ENCODE peak calls at places on chromosomes 11 and 22, in nine cellular contexts. W is A549, D is uterus, Q is ovary, P is heart left ventricle, Y is tibial nerve, S is body of pancreas, H is adrenal gland, K is stomach. M is an unnamed sample.

GRCh38 chr22:38338772-38339379 is 21.6 kb upstream of the CSNK1E start:
- DNase-seq in W (no peak), D (peak), Q (no peak), P (no peak), Y (no peak), S (peak), H (no peak), K (no peak), M (no peak)

GRCh38 chr11:126115253-126115540 is 52.5 kb upstream of the CDON start:
- DNase-seq in W (no peak), D (no peak), Q (no peak), P (peak), Y (peak), S (peak), H (no peak), K (peak), M (no peak)

GRCh38 chr11:61654397-61654829 is 25.8 kb upstream of the DAGLA start:
- DNase-seq in W (no peak), D (peak), Q (no peak), P (peak), Y (peak), S (peak), H (peak), K (no peak), M (no peak)

GRCh38 chr11:83449338-83449913 is 163.3 kb upstream of the CCDC90B start:
- DNase-seq in W (no peak), D (no peak), Q (no peak), P (no peak), Y (no peak), S (no peak), H (no peak), K (no peak), M (no peak)

GRCh38 chr11:2173150-2173693 is 1.6 kb upstream of the TH start:
- DNase-seq in W (no peak), D (no peak), Q (no peak), P (no peak), Y (no peak), S (no peak), H (no peak), K (no peak), M (no peak)

GRCh38 chr11:103079833-103080232 is 12.1 kb downstream of the DCUN1D5 start:
- DNase-seq in W (no peak), D (no peak), Q (no peak), P (no peak), Y (no peak), S (no peak), H (no peak), K (no peak), M (no peak)

GRCh38 chr11:23573430-23573829 is 713.2 kb upstream of the CCDC179 start:
- DNase-seq in W (no peak), D (no peak), Q (no peak), P (no peak), Y (no peak), S (no peak), H (no peak), K (no peak), M (no peak)

GRCh38 chr11:105862736-105863367 is 159.2 kb downstream of the MSANTD4 start:
- DNase-seq in W (no peak), D (no peak), Q (no peak), P (no peak), Y (no peak), S (no peak), H (no peak), K (no peak), M (no peak)

GRCh38 chr11:2517386-2518064 is 72.7 kb downstream of the KCNQ1 start:
- DNase-seq in W (no peak), D (peak), Q (peak), P (no peak), Y (peak), S (peak), H (peak), K (peak), M (peak)

GRCh38 chr22:18031670-18032454 is 7.5 kb upstream of the MICAL3 start:
- DNase-seq in W (peak), D (peak), Q (no peak), P (no peak), Y (no peak), S (peak), H (peak), K (no peak), M (no peak)

GRCh38 chr11:129368889-129369672 is 6.6 kb upstream of the BARX2 start:
- DNase-seq in W (no peak), D (no peak), Q (no peak), P (no peak), Y (no peak), S (no peak), H (no peak), K (peak), M (no peak)

GRCh38 chr11:2577071-2578005 is 122.5 kb downstream of the KCNQ1OT1 start:
- DNase-seq in W (no peak), D (peak), Q (peak), P (peak), Y (peak), S (peak), H (peak), K (no peak), M (peak)

GRCh38 chr11:92854952-92855351 is 114.5 kb upstream of the MTNR1B start:
- DNase-seq in W (no peak), D (no peak), Q (no peak), P (no peak), Y (no peak), S (no peak), H (no peak), K (no peak), M (no peak)

GRCh38 chr11:2531277-2531986 is 86.6 kb downstream of the KCNQ1 start:
- DNase-seq in W (peak), D (peak), Q (peak), P (peak), Y (peak), S (peak), H (peak), K (peak), M (peak)

GRCh38 chr11:74269161-74269809 is 42.2 kb downstream of the P4HA3 start:
- DNase-seq in W (no peak), D (no peak), Q (no peak), P (no peak), Y (no peak), S (no peak), H (no peak), K (no peak), M (no peak)

GRCh38 chr22:38312261-38312800 is 4.9 kb downstream of the CSNK1E start:
- DNase-seq in W (no peak), D (no peak), Q (no peak), P (no peak), Y (no peak), S (no peak), H (no peak), K (no peak), M (no peak)

GRCh38 chr22:19878461-19879247 is 24.0 kb upstream of the GNB1L start:
- DNase-seq in W (no peak), D (peak), Q (no peak), P (peak), Y (peak), S (peak), H (peak), K (no peak), M (peak)

GRCh38 chr11:776459-777287 is 614 bp downstream of the GATD1 start:
- DNase-seq in W (peak), D (no peak), Q (no peak), P (peak), Y (no peak), S (peak), H (peak), K (no peak), M (no peak)

GRCh38 chr11:62546937-62547625 is 475 bp upstream of the AHNAK start:
- DNase-seq in W (peak), D (peak), Q (no peak), P (no peak), Y (no peak), S (no peak), H (no peak), K (no peak), M (no peak)

GRCh38 chr11:113806403-113806802 is 26.8 kb downstream of the CLDN25 start:
- DNase-seq in W (peak), D (no peak), Q (no peak), P (no peak), Y (no peak), S (no peak), H (no peak), K (no peak), M (no peak)

GRCh38 chr22:46415816-46416536 is 80.5 kb downstream of the TRMU start:
- DNase-seq in W (no peak), D (no peak), Q (no peak), P (peak), Y (no peak), S (no peak), H (no peak), K (no peak), M (no peak)

GRCh38 chr22:17785185-17786184 is 11.2 kb upstream of the BID start:
- DNase-seq in W (peak), D (no peak), Q (no peak), P (peak), Y (no peak), S (peak), H (peak), K (peak), M (peak)

GRCh38 chr22:30040499-30041055 is 39.7 kb upstream of the HORMAD2 start:
- DNase-seq in W (no peak), D (no peak), Q (no peak), P (no peak), Y (no peak), S (no peak), H (no peak), K (no peak), M (no peak)

GRCh38 chr11:101045415-101045814 is 84.2 kb downstream of the PGR start:
- DNase-seq in W (no peak), D (no peak), Q (no peak), P (no peak), Y (no peak), S (no peak), H (no peak), K (no peak), M (no peak)

GRCh38 chr11:115348404-115348803 is 155.8 kb downstream of the CADM1 start:
- DNase-seq in W (no peak), D (no peak), Q (no peak), P (no peak), Y (no peak), S (no peak), H (no peak), K (no peak), M (no peak)

GRCh38 chr11:108654994-108655631 is 9.8 kb upstream of the DDX10 start:
- DNase-seq in W (peak), D (peak), Q (no peak), P (no peak), Y (no peak), S (peak), H (peak), K (peak), M (no peak)

GRCh38 chr11:63635762-63636465 is 21.7 kb upstream of the PLAAT3 start:
- DNase-seq in W (peak), D (peak), Q (peak), P (no peak), Y (peak), S (peak), H (peak), K (peak), M (peak)

GRCh38 chr11:64760759-64761417 is 1.1 kb upstream of the PYGM start:
- DNase-seq in W (no peak), D (no peak), Q (peak), P (no peak), Y (no peak), S (no peak), H (no peak), K (no peak), M (no peak)
- TF ChIP-seq POLR2A in W (no peak), D (no peak), Q (no peak), P (no peak), Y (no peak), S (no peak), H (no peak), K (no peak), M (no peak)

GRCh38 chr22:24807284-24807950 is 1.4 kb downstream of the SGSM1 start:
- DNase-seq in W (no peak), D (peak), Q (peak), P (peak), Y (peak), S (peak), H (peak), K (no peak), M (no peak)
- H3K27ac ChIP-seq in W (no peak), D (no peak), Q (no peak), P (peak), Y (peak), S (peak), H (no peak), K (no peak), M (no peak)

GRCh38 chr11:69010964-69011623 is 2.0 kb downstream of the MRGPRF start:
- DNase-seq in W (no peak), D (peak), Q (peak), P (peak), Y (peak), S (peak), H (no peak), K (peak), M (no peak)
- TF ChIP-seq POLR2A in W (no peak), D (peak), Q (no peak), P (no peak), Y (peak), S (peak), H (no peak), K (no peak), M (no peak)

DNA sequence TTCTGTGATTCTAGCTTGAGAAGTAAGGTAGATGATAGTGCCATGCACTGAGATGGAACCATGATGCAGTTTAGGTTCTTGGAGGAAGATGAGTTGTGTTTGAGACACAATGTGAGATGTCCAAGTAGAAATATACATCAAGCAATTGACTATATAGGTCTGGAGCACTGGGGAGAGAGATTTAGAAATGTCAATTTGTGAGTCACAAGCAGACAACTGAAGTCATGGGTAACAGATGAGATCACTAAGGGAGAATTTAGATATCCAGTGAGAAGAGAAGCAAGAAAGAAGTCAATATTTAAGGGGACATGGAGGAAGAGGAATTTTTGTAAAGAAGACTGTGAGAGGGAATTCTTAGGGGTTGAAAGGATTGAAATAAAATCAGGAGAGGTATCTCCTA is 65.1 kb upstream of the RRAS2 start:
- DNase-seq in W (no peak), D (no peak), Q (no peak), P (no peak), Y (no peak), S (no peak), H (no peak), K (no peak), M (no peak)
- H3K27ac ChIP-seq in W (peak), D (no peak), Q (no peak), P (no peak), Y (peak), S (no peak), H (no peak), K (no peak), M (no peak)

GRCh38 chr11:11215058-11215815 is 137.8 kb downstream of the CSNK2A3 start:
- DNase-seq in W (no peak), D (no peak), Q (no peak), P (no peak), Y (no peak), S (no peak), H (no peak), K (no peak), M (no peak)

GRCh38 chr11:11218287-11218986 is 134.6 kb downstream of the CSNK2A3 start:
- DNase-seq in W (no peak), D (no peak), Q (no peak), P (peak), Y (no peak), S (peak), H (peak), K (peak), M (no peak)

GRCh38 chr11:11215944-11216343 is 137.1 kb downstream of the CSNK2A3 start:
- DNase-seq in W (no peak), D (no peak), Q (no peak), P (no peak), Y (no peak), S (no peak), H (no peak), K (no peak), M (no peak)

GRCh38 chr11:11217555-11218286 is 135.3 kb downstream of the CSNK2A3 start:
- DNase-seq in W (no peak), D (no peak), Q (no peak), P (no peak), Y (no peak), S (no peak), H (no peak), K (no peak), M (no peak)

GRCh38 chr11:11220786-11221185 is 132.3 kb downstream of the CSNK2A3 start:
- DNase-seq in W (no peak), D (no peak), Q (no peak), P (no peak), Y (no peak), S (no peak), H (no peak), K (no peak), M (no peak)
- TF ChIP-seq POLR2A in W (no peak), D (no peak), Q (no peak), P (no peak), Y (no peak), S (no peak), H (no peak), K (no peak), M (no peak)

DNA sequence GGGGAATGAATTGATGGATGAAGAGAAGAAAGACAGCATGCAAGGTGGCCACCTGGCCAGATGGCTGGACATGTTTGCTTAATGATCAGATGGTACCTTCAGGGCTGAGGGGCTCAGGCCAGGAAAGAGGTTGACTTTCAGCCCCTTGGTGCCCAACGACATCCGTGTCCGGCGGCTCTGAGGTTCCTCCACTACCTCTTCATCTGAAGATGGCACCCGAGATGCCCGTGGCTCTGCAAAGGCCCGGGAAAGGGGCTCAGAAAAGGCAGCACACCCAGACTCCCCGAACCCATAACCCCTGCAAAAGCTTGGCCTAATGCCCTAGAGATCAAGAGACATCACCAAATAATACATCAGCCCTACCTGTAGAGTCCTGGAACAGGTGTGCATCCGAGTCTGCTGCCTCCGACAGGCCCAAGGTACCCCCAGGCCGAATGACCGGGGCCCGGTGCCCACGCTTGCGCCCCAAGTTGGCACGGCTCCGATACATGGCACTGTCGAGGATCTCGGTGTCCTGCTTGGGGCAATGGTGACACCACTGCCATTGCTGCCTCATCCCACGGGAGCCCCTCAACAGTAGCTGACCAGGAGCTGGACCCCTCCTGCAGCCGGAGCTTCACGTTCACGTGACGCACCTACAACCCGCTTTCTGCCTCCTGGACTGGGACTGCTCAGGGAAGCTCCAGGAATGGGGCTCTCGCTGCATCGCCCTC is 22.9 kb downstream of the TNKS1BP1 start:
- DNase-seq in W (no peak), D (no peak), Q (no peak), P (no peak), Y (no peak), S (no peak), H (no peak), K (no peak), M (no peak)
- H3K27ac ChIP-seq in W (no peak), D (no peak), Q (no peak), P (no peak), Y (no peak), S (no peak), H (no peak), K (no peak), M (no peak)

DNA sequence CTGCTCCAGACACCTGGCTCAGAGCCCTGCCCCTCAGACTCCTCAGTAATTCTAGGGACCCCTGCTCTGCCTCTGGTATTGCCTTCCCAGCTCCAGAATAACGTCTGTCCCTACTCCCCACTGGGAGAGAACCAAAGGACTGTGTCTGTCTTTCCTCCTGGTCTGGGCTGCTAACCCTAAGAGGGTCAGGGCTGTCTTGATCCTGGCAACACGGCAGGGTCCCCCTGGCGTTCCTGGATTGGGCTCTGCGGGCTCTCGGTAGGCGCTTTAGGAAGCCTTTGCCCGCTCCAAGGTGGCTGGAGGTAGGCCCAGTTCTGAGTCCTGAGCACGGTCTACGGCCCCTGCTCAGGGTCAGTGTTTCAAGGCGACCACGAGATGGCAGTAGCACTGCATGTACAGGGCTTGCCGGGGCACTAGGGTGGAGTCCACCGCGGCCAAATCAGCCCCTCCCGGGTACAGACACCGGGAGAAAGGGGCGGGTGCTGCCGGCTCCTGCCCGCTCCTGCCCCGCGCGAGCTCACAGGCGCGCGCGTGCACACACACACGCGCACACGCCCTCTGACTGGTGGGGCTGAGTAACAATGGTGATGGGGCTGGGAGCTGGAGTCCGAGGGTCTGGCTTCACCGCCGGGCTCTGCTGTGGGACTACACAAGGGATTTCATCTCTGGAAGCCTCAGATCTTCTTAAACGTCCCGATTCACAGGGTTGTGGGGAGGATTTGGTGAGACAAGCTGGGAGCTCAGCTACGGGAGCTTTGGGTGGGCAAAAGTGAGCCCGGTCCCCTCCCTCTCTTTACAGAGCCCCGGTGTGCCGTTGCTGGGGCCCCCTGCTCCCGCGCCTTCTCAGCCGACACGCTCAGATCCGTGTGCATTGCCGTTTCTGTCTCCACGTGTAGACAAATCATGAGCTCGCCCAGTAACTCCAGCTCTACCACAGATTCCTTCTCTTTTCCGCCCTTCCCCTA is 30.1 kb upstream of the HMOX1 start:
- DNase-seq in W (peak), D (peak), Q (peak), P (peak), Y (peak), S (peak), H (peak), K (peak), M (peak)
- TF ChIP-seq POLR2A in W (peak), D (peak), Q (peak), P (no peak), Y (no peak), S (peak), H (no peak), K (no peak), M (peak)

GRCh38 chr22:49953680-49954344 is 6.8 kb upstream of the PIM3 start:
- DNase-seq in W (no peak), D (no peak), Q (no peak), P (peak), Y (no peak), S (no peak), H (peak), K (no peak), M (no peak)
- H3K27ac ChIP-seq in W (peak), D (peak), Q (no peak), P (peak), Y (peak), S (peak), H (no peak), K (peak), M (no peak)

DNA sequence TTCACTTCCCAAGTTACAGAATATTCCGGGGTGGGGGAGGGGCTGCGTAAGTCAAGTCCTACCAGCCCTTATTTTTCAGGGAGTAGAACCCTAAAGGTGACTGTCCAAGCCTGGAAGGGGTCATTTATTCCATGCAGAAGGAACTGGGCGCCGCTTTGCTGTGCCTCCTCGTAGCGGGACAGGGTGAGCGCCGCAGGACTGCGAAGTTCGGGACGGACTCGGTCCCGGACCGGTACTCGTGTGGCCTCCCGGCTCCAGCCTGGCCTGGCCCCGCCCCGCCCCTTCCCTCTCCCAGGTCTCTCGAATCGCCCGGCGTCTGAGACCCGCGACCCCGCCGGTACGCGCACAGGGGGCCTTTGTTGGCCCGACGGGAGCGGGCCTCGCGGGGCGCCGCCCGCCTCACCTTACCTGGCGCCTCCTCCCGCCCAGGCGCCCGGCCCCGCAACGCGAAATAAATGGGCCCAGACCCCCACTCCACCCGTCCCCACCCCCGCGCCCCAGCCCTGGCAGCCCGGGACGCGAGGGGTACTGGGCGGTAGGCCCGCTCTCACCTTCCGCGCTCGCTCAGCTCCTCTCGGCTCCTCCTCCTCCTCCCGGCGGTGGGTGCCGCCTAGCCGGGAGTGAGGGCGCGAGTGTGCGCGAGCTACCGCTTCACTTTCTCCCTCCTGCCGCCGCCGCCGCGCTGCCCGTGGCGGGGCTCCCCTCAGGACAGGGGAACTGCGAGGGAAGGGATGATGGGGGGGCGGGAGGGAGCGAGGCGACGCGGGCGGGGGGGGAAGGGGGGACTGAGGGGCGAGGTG is 693 bp downstream of the PAK1 start:
- DNase-seq in W (peak), D (peak), Q (peak), P (peak), Y (no peak), S (peak), H (peak), K (peak), M (peak)
- TF ChIP-seq POLR2A in W (no peak), D (no peak), Q (no peak), P (no peak), Y (no peak), S (peak), H (peak), K (no peak), M (no peak)

M was measured in Peyer's patch.